ENCODE peak calls at places on chromosomes 4 and X, in four cellular contexts. G is NT2/D1, K is Karpas-422, N is neuronal stem cell. R is an unnamed sample.

GRCh38 chrX:15524417-15524816 is 23.8 kb downstream of the BMX start:
- DNase-seq in G (no peak), N (no peak), K (no peak), R (no peak)

GRCh38 chr4:181671672-181672071 is 571.5 kb upstream of the TENM3 start:
- DNase-seq in G (no peak), K (no peak), N (no peak), R (no peak)

GRCh38 chr4:60403986-60404385 is 796.1 kb upstream of the ADGRL3 start:
- DNase-seq in K (no peak), G (peak; percentile 36), N (no peak), R (no peak)

GRCh38 chr4:165502919-165503907 is 124.4 kb downstream of the CPE start:
- DNase-seq in K (no peak), N (no peak), G (no peak), R (no peak)

GRCh38 chrX:134717698-134718328 is 59.5 kb upstream of the PLAC1 start:
- DNase-seq in N (no peak), K (no peak), G (no peak), R (no peak)

GRCh38 chrX:111372065-111372464 is 39.9 kb downstream of the DCX start:
- DNase-seq in K (no peak), N (no peak), G (no peak), R (no peak)

GRCh38 chr4:99091174-99091573 is 2.6 kb upstream of the ADH5 start:
- DNase-seq in K (no peak), G (no peak), N (no peak), R (no peak)

GRCh38 chr4:163535657-163536056 is 41.2 kb downstream of the TMA16 start:
- DNase-seq in G (no peak), K (peak; percentile 62), N (no peak), R (no peak)

DNA sequence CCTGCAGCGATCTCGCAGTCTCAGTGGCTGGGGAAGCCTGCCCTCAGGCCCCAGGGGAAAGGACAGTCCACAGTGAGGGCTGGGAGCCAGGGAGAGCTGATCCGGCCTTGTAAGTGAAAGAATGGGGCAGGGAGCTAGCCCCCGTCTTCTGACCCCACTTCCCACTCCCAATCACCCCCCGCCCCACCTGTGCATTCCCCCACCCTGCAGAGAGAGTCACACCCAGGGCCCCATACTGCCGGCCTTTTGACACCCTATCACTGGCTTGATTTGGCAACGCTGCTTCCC is 3.8 kb downstream of the ARHGAP4 start:
- DNase-seq in N (no peak), K (no peak), G (no peak), R (no peak)
- H3K4me3 ChIP-seq in N (no peak overlapping the region), K (no peak overlapping the region), G (no peak overlapping the region), R (no peak overlapping the region)

GRCh38 chr4:39043697-39044363 is 11.6 kb upstream of the TMEM156 start:
- DNase-seq in G (no peak), N (no peak), K (peak; percentile 90), R (no peak)
- H3K4me3 ChIP-seq in G (peak overlapping the region; percentile 34), N (peak overlapping the region; percentile 55), K (peak overlapping the region; percentile 93), R (peak overlapping the region; percentile 68)

GRCh38 chr4:127708985-127709384 is 21.2 kb upstream of the SLC25A31 start:
- DNase-seq in N (no peak), G (no peak), K (no peak), R (no peak)
- H3K4me3 ChIP-seq in N (no peak overlapping the region), G (no peak overlapping the region), K (no peak overlapping the region), R (no peak overlapping the region)

DNA sequence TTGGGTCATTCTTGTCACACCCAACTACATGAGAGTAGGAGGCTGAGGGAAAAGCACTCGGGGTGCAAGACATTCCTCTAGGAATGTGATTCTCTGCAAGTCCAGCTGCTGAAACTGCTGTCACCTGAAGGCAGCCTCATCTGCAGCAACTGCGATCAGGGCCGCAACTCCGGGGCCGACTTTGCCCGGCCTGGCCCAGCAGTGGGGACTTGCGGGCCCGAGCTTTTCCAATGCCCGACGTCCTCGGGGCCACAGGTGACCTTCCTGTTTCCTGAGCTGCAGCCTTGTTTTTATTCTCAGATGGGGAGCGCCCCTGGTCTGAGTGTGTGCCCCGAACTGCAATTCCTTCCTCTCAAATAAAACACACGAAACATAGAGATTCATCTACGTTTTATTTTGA is 104.7 kb upstream of the NKX1-1 start:
- DNase-seq in G (no peak), K (no peak), N (no peak), R (no peak)
- H3K4me3 ChIP-seq in G (no peak overlapping the region), K (no peak overlapping the region), N (no peak overlapping the region), R (no peak overlapping the region)

R was measured in Jurkat, Clone E6-1.